ENCODE peak calls at places on chromosomes 13 and 19, in seven cellular contexts. T is GM04503; U is occipital lobe; D is ELR; O is GM19239; B is AML-193; I is stimulated activated CD8-positive, alpha-beta memory T cell treated with anti-CD3 and anti-CD28 coated beads, Interleukin-12 subunit alpha, Interleukin-12 subunit beta, amount 100 ng/mL, for 1 hour. R is an unnamed sample.

GRCh38 chr13:106230450-106230849 is 305.0 kb downstream of the EFNB2 start:
- DNase-seq in T (no peak), U (no peak), D (peak; percentile 75), O (no peak), B (no peak), I (no peak), R (no peak)

GRCh38 chr19:7971553-7972520 is 28.4 kb upstream of the TIMM44 start:
- DNase-seq in T (no peak), U (no peak), D (no peak), O (no peak), B (no peak), I (no peak), R (peak; percentile 27)

GRCh38 chr13:90156390-90156789 is 1191.1 kb upstream of the MIR17HG start:
- DNase-seq in T (no peak), U (no peak), D (no peak), O (no peak), B (no peak), I (no peak), R (no peak)

GRCh38 chr19:48596679-48597465 is 9.7 kb upstream of the SPACA4 start:
- DNase-seq in T (no peak), U (no peak), D (no peak), O (no peak), B (no peak), I (no peak), R (no peak)

GRCh38 chr13:104898484-104898883 is 1637.0 kb downstream of the EFNB2 start:
- DNase-seq in T (no peak), U (no peak), D (no peak), O (no peak), B (no peak), I (no peak), R (no peak)

GRCh38 chr13:111045170-111045569 is 69.9 kb upstream of the ARHGEF7 start:
- DNase-seq in T (no peak), U (no peak), D (no peak), O (no peak), B (no peak), I (no peak), R (no peak)

GRCh38 chr19:50384685-50385535 is 763 bp downstream of the POLD1 start:
- DNase-seq in T (peak; percentile 10), U (no peak), D (peak; percentile 56), O (no peak), B (peak; percentile 24), I (no peak), R (no peak)

GRCh38 chr13:93080587-93080986 is 146.0 kb upstream of the GPC6 start:
- DNase-seq in T (no peak), U (no peak), D (no peak), O (no peak), B (no peak), I (no peak), R (no peak)

GRCh38 chr19:1942934-1943555 is 2.1 kb downstream of the CSNK1G2 start:
- DNase-seq in T (no peak), U (no peak), D (peak; percentile 18), O (no peak), B (no peak), I (no peak), R (no peak)

GRCh38 chr19:3162418-3163229 is 15.9 kb upstream of the S1PR4 start:
- DNase-seq in T (no peak), U (no peak), D (peak; percentile 56), O (no peak), B (no peak), I (no peak), R (no peak)

GRCh38 chr19:5903054-5903501 is 512 bp downstream of the NDUFA11 start:
- DNase-seq in T (peak; percentile 20), U (no peak), D (peak; percentile 78), O (no peak), B (no peak), I (no peak), R (no peak)

GRCh38 chr19:51976852-51977251 is 9.8 kb downstream of the ZNF350 start:
- DNase-seq in T (no peak), U (no peak), D (no peak), O (no peak), B (no peak), I (no peak), R (no peak)

GRCh38 chr13:31105856-31106255 is 55.8 kb downstream of the HSPH1 start:
- DNase-seq in T (no peak), U (no peak), D (no peak), O (no peak), B (no peak), I (no peak), R (no peak)

GRCh38 chr19:16076958-16077611 is 790 bp downstream of the TPM4 start:
- DNase-seq in T (no peak), U (no peak), D (peak; percentile 58), O (no peak), B (no peak), I (no peak), R (peak; percentile 33)

GRCh38 chr19:44668985-44669764 is 2.1 kb upstream of the CEACAM19 start:
- DNase-seq in T (no peak), U (no peak), D (no peak), O (no peak), B (no peak), I (no peak), R (no peak)

GRCh38 chr19:46493236-46494114 is 2.2 kb downstream of the PNMA8B start:
- DNase-seq in T (no peak), U (no peak), D (no peak), O (no peak), B (no peak), I (no peak), R (no peak)

GRCh38 chr19:45768644-45769053 is 403 bp downstream of the SIX5 start:
- DNase-seq in T (no peak), U (no peak), D (peak; percentile 58), O (no peak), B (no peak), I (no peak), R (no peak)

R was measured in Ammon's horn.